ENCODE peak calls at places on chromosome 3, in six cellular contexts. One of them, this sample, is unnamed.

GRCh38 chr3:139868773-139869172 is 66.2 kb upstream of the CLSTN2 start:
- DNase-seq in GM13977: no peak
- DNase-seq in endothelial cell: no peak
- DNase-seq in keratinocyte: no peak
- DNase-seq in adrenal gland: no peak
- DNase-seq in AG09309: no peak
- DNase-seq in this sample: no peak

GRCh38 chr3:186054481-186055399 is 54.1 kb downstream of the ETV5 start:
- DNase-seq in adrenal gland: peak
- DNase-seq in endothelial cell: no peak
- DNase-seq in keratinocyte: no peak
- DNase-seq in AG09309: no peak
- DNase-seq in GM13977: no peak
- DNase-seq in this sample: no peak

GRCh38 chr3:184229424-184230080 is at the start of gene VWA5B2:
- DNase-seq in keratinocyte: no peak
- DNase-seq in GM13977: peak
- DNase-seq in adrenal gland: peak
- DNase-seq in endothelial cell: peak
- DNase-seq in AG09309: no peak
- DNase-seq in this sample: no peak

GRCh38 chr3:99544819-99545281 is 93.5 kb upstream of the COL8A1 start:
- DNase-seq in AG09309: no peak
- DNase-seq in GM13977: no peak
- DNase-seq in adrenal gland: peak
- DNase-seq in endothelial cell: no peak
- DNase-seq in keratinocyte: no peak
- DNase-seq in this sample: no peak

GRCh38 chr3:98376631-98377030 is 13.8 kb upstream of the OR5K3 start:
- DNase-seq in endothelial cell: no peak
- DNase-seq in keratinocyte: no peak
- DNase-seq in GM13977: no peak
- DNase-seq in adrenal gland: no peak
- DNase-seq in AG09309: no peak
- DNase-seq in this sample: no peak

GRCh38 chr3:13822042-13822441 is 57.8 kb downstream of the WNT7A start:
- DNase-seq in endothelial cell: no peak
- DNase-seq in adrenal gland: no peak
- DNase-seq in GM13977: no peak
- DNase-seq in AG09309: no peak
- DNase-seq in keratinocyte: no peak
- DNase-seq in this sample: no peak

GRCh38 chr3:35042210-35042960 is 596.9 kb upstream of the ARPP21 start:
- DNase-seq in adrenal gland: no peak
- DNase-seq in keratinocyte: no peak
- DNase-seq in AG09309: no peak
- DNase-seq in endothelial cell: no peak
- DNase-seq in GM13977: no peak
- DNase-seq in this sample: no peak

GRCh38 chr3:98021821-98022220 is 13.3 kb downstream of the GABRR3 start:
- DNase-seq in adrenal gland: no peak
- DNase-seq in AG09309: no peak
- DNase-seq in endothelial cell: no peak
- DNase-seq in keratinocyte: no peak
- DNase-seq in GM13977: no peak
- DNase-seq in this sample: peak

GRCh38 chr3:140927711-140928110 is 13.9 kb upstream of the SLC25A36 start:
- DNase-seq in AG09309: no peak
- DNase-seq in keratinocyte: no peak
- DNase-seq in GM13977: no peak
- DNase-seq in endothelial cell: no peak
- DNase-seq in adrenal gland: no peak
- DNase-seq in this sample: no peak

GRCh38 chr3:27726240-27726639 is 4.1 kb upstream of the EOMES start:
- DNase-seq in AG09309: no peak
- DNase-seq in endothelial cell: no peak
- DNase-seq in GM13977: no peak
- DNase-seq in keratinocyte: no peak
- DNase-seq in adrenal gland: no peak
- DNase-seq in this sample: no peak

GRCh38 chr3:21294768-21295167 is 456.2 kb downstream of the ZNF385D start:
- DNase-seq in AG09309: peak
- DNase-seq in keratinocyte: no peak
- DNase-seq in adrenal gland: no peak
- DNase-seq in endothelial cell: no peak
- DNase-seq in GM13977: no peak
- DNase-seq in this sample: no peak

GRCh38 chr3:44284949-44285348 is 43.3 kb downstream of the TOPAZ1 start:
- DNase-seq in GM13977: no peak
- DNase-seq in keratinocyte: no peak
- DNase-seq in endothelial cell: no peak
- DNase-seq in adrenal gland: no peak
- DNase-seq in AG09309: no peak
- DNase-seq in this sample: no peak

GRCh38 chr3:185361920-185362319 is 1.0 kb upstream of the MAP3K13 start:
- DNase-seq in AG09309: no peak
- DNase-seq in adrenal gland: no peak
- DNase-seq in keratinocyte: no peak
- DNase-seq in endothelial cell: no peak
- DNase-seq in GM13977: no peak
- DNase-seq in this sample: no peak

GRCh38 chr3:8607285-8608040 is 37.1 kb downstream of the SSUH2 start:
- DNase-seq in AG09309: peak
- DNase-seq in endothelial cell: peak
- DNase-seq in keratinocyte: no peak
- DNase-seq in GM13977: no peak
- DNase-seq in adrenal gland: peak
- DNase-seq in this sample: peak

GRCh38 chr3:51319271-51319670 is 65.8 kb upstream of the MANF start:
- DNase-seq in endothelial cell: no peak
- DNase-seq in keratinocyte: no peak
- DNase-seq in GM13977: no peak
- DNase-seq in adrenal gland: no peak
- DNase-seq in AG09309: no peak
- DNase-seq in this sample: no peak

GRCh38 chr3:86787091-86787490 is 203.9 kb downstream of the VGLL3 start:
- DNase-seq in keratinocyte: no peak
- DNase-seq in AG09309: no peak
- DNase-seq in adrenal gland: no peak
- DNase-seq in GM13977: no peak
- DNase-seq in endothelial cell: no peak
- DNase-seq in this sample: no peak

GRCh38 chr3:42839616-42840015 is 30.4 kb downstream of the ACKR2 start:
- DNase-seq in GM13977: peak
- DNase-seq in AG09309: peak
- DNase-seq in endothelial cell: peak
- DNase-seq in adrenal gland: peak
- DNase-seq in keratinocyte: no peak
- DNase-seq in this sample: peak

GRCh38 chr3:31066999-31067398 is 172.5 kb upstream of the GADL1 start:
- DNase-seq in keratinocyte: peak
- DNase-seq in endothelial cell: no peak
- DNase-seq in adrenal gland: peak
- DNase-seq in GM13977: no peak
- DNase-seq in AG09309: peak
- DNase-seq in this sample: peak

GRCh38 chr3:101091489-101091888 is 98.3 kb upstream of the ABI3BP start:
- DNase-seq in GM13977: no peak
- DNase-seq in keratinocyte: peak
- DNase-seq in endothelial cell: no peak
- DNase-seq in AG09309: no peak
- DNase-seq in adrenal gland: no peak
- DNase-seq in this sample: no peak

GRCh38 chr3:187186801-187187421 is 10.4 kb upstream of the RTP1 start:
- DNase-seq in AG09309: peak
- DNase-seq in GM13977: no peak
- DNase-seq in adrenal gland: peak
- DNase-seq in keratinocyte: no peak
- DNase-seq in endothelial cell: no peak
- DNase-seq in this sample: peak

GRCh38 chr3:49534581-49535495 is 19.4 kb upstream of the BSN start:
- DNase-seq in AG09309: no peak
- DNase-seq in keratinocyte: no peak
- DNase-seq in adrenal gland: no peak
- DNase-seq in endothelial cell: peak
- DNase-seq in GM13977: no peak
- DNase-seq in this sample: no peak

GRCh38 chr3:149401926-149402310 is 24.5 kb upstream of the TM4SF1 start:
- DNase-seq in adrenal gland: no peak
- DNase-seq in keratinocyte: no peak
- DNase-seq in GM13977: no peak
- DNase-seq in endothelial cell: no peak
- DNase-seq in AG09309: no peak
- DNase-seq in this sample: no peak

DNA sequence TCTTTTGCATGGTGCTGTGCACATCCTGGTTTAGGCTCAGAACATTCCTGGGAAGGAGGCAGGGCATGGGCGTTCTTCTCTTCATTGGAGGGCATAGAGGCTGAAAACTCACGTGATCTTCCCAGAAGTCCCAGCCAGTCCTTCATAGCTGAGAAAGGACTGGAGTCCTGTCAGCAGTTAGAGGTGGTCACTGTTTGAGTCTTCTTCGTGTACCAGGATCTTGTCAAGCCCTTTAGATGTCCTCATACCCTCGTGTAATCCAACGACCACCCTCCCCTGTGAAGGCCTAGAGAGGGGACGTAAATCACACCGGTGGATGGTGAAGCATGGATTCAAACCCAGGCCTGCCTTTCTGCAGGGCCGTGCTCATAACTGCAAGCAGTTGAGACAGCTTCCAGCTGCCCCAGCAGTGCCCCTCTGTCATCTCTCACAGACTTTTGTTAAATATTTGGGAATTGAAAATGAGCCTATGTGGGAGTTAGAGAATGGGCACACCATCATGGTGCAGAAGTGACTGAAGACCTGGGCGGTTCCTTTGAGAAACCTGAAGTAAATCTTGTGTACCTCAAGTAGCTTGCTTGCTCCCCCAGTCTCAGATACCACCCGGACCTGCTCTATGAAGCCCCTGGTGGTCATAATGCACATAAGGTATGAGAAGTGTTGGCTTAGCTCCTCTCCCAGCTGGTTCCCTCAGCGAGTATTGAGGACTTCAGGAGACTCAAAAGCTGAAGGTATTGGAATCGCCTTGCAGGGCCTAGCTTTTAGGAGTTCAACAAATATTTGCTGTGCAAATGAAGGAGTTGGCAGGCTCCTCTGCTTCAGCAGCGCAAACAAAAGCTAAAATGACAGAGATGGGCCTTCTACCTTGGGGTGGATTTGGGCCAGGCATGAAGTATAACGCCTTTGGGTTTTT is 1.4 kb downstream of the CMTM8 start:
- DNase-seq in GM13977: peak
- DNase-seq in endothelial cell: peak
- DNase-seq in adrenal gland: no peak
- DNase-seq in AG09309: no peak
- DNase-seq in keratinocyte: no peak
- DNase-seq in this sample: no peak
- TF ChIP-seq CTCF in GM13977: peak
- TF ChIP-seq CTCF in endothelial cell: peak
- TF ChIP-seq CTCF in adrenal gland: peak
- TF ChIP-seq CTCF in AG09309: peak
- TF ChIP-seq CTCF in keratinocyte: peak
- TF ChIP-seq CTCF in this sample: peak

GRCh38 chr3:45318712-45319111 is 69.7 kb upstream of the LARS2 start:
- DNase-seq in endothelial cell: no peak
- DNase-seq in keratinocyte: no peak
- DNase-seq in AG09309: no peak
- DNase-seq in GM13977: no peak
- DNase-seq in adrenal gland: no peak
- DNase-seq in this sample: no peak

GRCh38 chr3:45322616-45323015 is 65.8 kb upstream of the LARS2 start:
- DNase-seq in GM13977: no peak
- DNase-seq in keratinocyte: no peak
- DNase-seq in adrenal gland: no peak
- DNase-seq in endothelial cell: no peak
- DNase-seq in AG09309: no peak
- DNase-seq in this sample: no peak

GRCh38 chr3:45319231-45320085 is 68.9 kb upstream of the LARS2 start:
- DNase-seq in endothelial cell: no peak
- DNase-seq in keratinocyte: no peak
- DNase-seq in adrenal gland: no peak
- DNase-seq in GM13977: no peak
- DNase-seq in AG09309: no peak
- DNase-seq in this sample: no peak

GRCh38 chr3:45320986-45321385 is 67.4 kb upstream of the LARS2 start:
- DNase-seq in adrenal gland: no peak
- DNase-seq in GM13977: no peak
- DNase-seq in endothelial cell: no peak
- DNase-seq in keratinocyte: no peak
- DNase-seq in AG09309: no peak
- DNase-seq in this sample: no peak

GRCh38 chr3:45321607-45322391 is 66.6 kb upstream of the LARS2 start:
- DNase-seq in endothelial cell: no peak
- DNase-seq in adrenal gland: no peak
- DNase-seq in GM13977: no peak
- DNase-seq in AG09309: no peak
- DNase-seq in keratinocyte: no peak
- DNase-seq in this sample: no peak
- TF ChIP-seq CTCF in endothelial cell: no peak
- TF ChIP-seq CTCF in adrenal gland: no peak
- TF ChIP-seq CTCF in GM13977: no peak
- TF ChIP-seq CTCF in AG09309: no peak
- TF ChIP-seq CTCF in keratinocyte: no peak
- TF ChIP-seq CTCF in this sample: no peak

DNA sequence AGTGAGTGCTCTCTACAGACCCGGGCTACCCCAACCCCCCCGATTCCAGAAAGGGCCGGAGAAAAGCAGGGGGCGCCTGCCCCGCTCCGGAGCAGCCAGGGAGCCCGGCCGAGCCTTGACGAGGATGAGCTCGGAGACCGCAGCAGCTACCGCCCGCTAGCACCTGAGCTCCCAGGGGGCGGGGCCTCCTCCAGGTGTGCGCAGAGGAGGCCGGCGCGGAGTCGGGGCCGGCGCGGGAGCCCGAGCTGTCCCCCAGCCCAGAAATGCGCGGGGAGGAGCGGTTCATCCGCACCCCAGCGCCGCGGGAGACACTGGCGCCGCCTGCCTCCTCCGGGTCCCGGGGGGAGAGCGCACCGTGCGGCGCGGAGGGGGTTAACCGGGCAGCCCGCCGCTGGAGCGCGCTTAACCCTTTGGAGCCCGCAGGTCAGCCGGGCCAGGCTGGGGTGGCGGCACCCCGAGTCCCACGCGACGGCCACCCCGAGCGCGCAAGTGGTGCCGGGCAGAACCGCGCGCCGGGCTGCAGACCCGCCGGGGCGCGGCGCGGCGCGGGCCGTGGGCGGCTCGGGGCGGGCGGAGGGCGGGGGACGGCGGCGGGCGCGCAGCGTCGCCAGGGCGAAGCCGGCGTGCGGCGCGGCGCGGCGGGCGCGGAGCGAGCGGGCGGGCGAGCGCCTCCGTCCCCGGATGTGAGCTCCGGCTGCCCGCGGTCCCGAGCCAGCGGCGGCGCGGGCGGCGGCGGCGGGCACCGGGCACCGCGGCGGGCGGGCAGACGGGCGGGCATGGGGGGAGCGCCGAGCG is at the start of gene CACNA1D:
- DNase-seq in GM13977: peak
- DNase-seq in AG09309: no peak
- DNase-seq in endothelial cell: peak
- DNase-seq in keratinocyte: no peak
- DNase-seq in adrenal gland: peak
- DNase-seq in this sample: no peak
- TF ChIP-seq CTCF in GM13977: no peak
- TF ChIP-seq CTCF in AG09309: no peak
- TF ChIP-seq CTCF in endothelial cell: no peak
- TF ChIP-seq CTCF in keratinocyte: no peak
- TF ChIP-seq CTCF in adrenal gland: no peak
- TF ChIP-seq CTCF in this sample: no peak

GRCh38 chr3:77815467-77815866 is 775.6 kb downstream of the ROBO2 start:
- DNase-seq in adrenal gland: no peak
- DNase-seq in keratinocyte: no peak
- DNase-seq in AG09309: no peak
- DNase-seq in endothelial cell: peak
- DNase-seq in GM13977: no peak
- DNase-seq in this sample: no peak
- TF ChIP-seq CTCF in adrenal gland: no peak
- TF ChIP-seq CTCF in keratinocyte: peak
- TF ChIP-seq CTCF in AG09309: peak
- TF ChIP-seq CTCF in endothelial cell: peak
- TF ChIP-seq CTCF in GM13977: peak
- TF ChIP-seq CTCF in this sample: peak